ENCODE peak calls at places on chromosomes 2 and 18, in four cellular contexts. L, I, A and X are unnamed samples.

GRCh38 chr2:224520064-224520463 is 65.1 kb downstream of the CUL3 start:
- DNase-seq in L (peak), I (no peak), A (peak), X (no peak)

GRCh38 chr2:240637901-240638175 is 12.6 kb downstream of the GPR35 start:
- DNase-seq in L (no peak), I (no peak), A (peak), X (no peak)

GRCh38 chr18:3595282-3596273 is 145.6 kb downstream of the TGIF1 start:
- DNase-seq in L (no peak), I (no peak), A (peak), X (peak)

GRCh38 chr2:11012131-11012693 is 100.5 kb downstream of the KCNF1 start:
- DNase-seq in L (no peak), I (peak), A (no peak), X (no peak)

GRCh38 chr2:30257266-30258214 is 26.2 kb downstream of the LBH start:
- DNase-seq in L (no peak), I (no peak), A (no peak), X (no peak)

GRCh38 chr2:241274127-241274526 is 41.3 kb downstream of the HDLBP start:
- DNase-seq in L (no peak), I (no peak), A (no peak), X (no peak)

GRCh38 chr2:3091696-3092095 is 285.9 kb downstream of the EIPR1 start:
- DNase-seq in L (no peak), I (no peak), A (no peak), X (no peak)

GRCh38 chr2:42979416-42979869 is 187.1 kb upstream of the HAAO start:
- DNase-seq in L (no peak), I (no peak), A (no peak), X (no peak)

GRCh38 chr2:240348522-240348921 is 86.9 kb upstream of the GPC1 start:
- DNase-seq in L (no peak), I (no peak), A (no peak), X (no peak)

GRCh38 chr2:219561179-219562048 is 9.9 kb downstream of the OBSL1 start:
- DNase-seq in L (no peak), I (peak), A (no peak), X (no peak)

GRCh38 chr2:61157371-61158003 is 4.5 kb upstream of the C2orf74 start:
- DNase-seq in L (no peak), I (no peak), A (no peak), X (no peak)

GRCh38 chr2:101718993-101719571 is 21.6 kb downstream of the MAP4K4 start:
- DNase-seq in L (no peak), I (no peak), A (peak), X (no peak)

GRCh38 chr2:187037310-187037709 is 188.3 kb upstream of the ZSWIM2 start:
- DNase-seq in L (no peak), I (no peak), A (no peak), X (no peak)

GRCh38 chr2:20177556-20178403 is 47.1 kb downstream of the SDC1 start:
- DNase-seq in L (no peak), I (no peak), A (no peak), X (no peak)

GRCh38 chr2:209426432-209426831 is 2.6 kb downstream of the MAP2 start:
- DNase-seq in L (no peak), I (no peak), A (no peak), X (no peak)

GRCh38 chr2:168445960-168446359 is 10.1 kb upstream of the CERS6 start:
- DNase-seq in L (no peak), I (no peak), A (no peak), X (no peak)

GRCh38 chr2:205734436-205734835 is 52.1 kb downstream of the NRP2 start:
- DNase-seq in L (peak), I (no peak), A (no peak), X (no peak)

GRCh38 chr2:121815216-121815615 is 59.8 kb downstream of the TSN start:
- DNase-seq in L (no peak), I (no peak), A (no peak), X (no peak)

GRCh38 chr2:96024336-96025106 is 10.2 kb downstream of the GPAT2 start:
- DNase-seq in L (no peak), I (no peak), A (no peak), X (no peak)

GRCh38 chr2:201909348-201909747 is 103.0 kb downstream of the CDK15 start:
- DNase-seq in L (peak), I (no peak), A (no peak), X (no peak)

GRCh38 chr18:8391068-8391467 is 218.2 kb upstream of the RAB12 start:
- DNase-seq in L (no peak), I (no peak), A (no peak), X (no peak)

GRCh38 chr2:3488768-3489448 is 30.4 kb downstream of the ADI1 start:
- DNase-seq in L (no peak), I (no peak), A (no peak), X (no peak)

GRCh38 chr2:234373791-234374508 is 122.9 kb downstream of the ARL4C start:
- DNase-seq in L (no peak), I (no peak), A (no peak), X (no peak)

GRCh38 chr18:25827961-25828561 is 262.4 kb downstream of the SS18 start:
- DNase-seq in L (no peak), I (no peak), A (no peak), X (no peak)

GRCh38 chr2:146665801-146666200 is 1179.0 kb upstream of the ACVR2A start:
- DNase-seq in L (no peak), I (no peak), A (no peak), X (no peak)

GRCh38 chr2:56985609-56986008 is 801.8 kb downstream of the CCDC85A start:
- DNase-seq in L (no peak), I (no peak), A (no peak), X (no peak)

GRCh38 chr2:83115606-83116005 is 1343.5 kb downstream of the SUCLG1 start:
- DNase-seq in L (no peak), I (no peak), A (no peak), X (no peak)

GRCh38 chr2:231791107-231791506 is 4.9 kb downstream of the COPS7B start:
- DNase-seq in L (no peak), I (no peak), A (no peak), X (no peak)

GRCh38 chr2:217316743-217317142 is 456.9 kb upstream of the TNP1 start:
- DNase-seq in L (no peak), I (no peak), A (no peak), X (peak)

GRCh38 chr18:47758000-47758399 is 172.5 kb downstream of the SMAD2 start:
- DNase-seq in L (no peak), I (no peak), A (no peak), X (peak)

GRCh38 chr2:86225581-86225980 is 26.3 kb downstream of the MRPL35 start:
- DNase-seq in L (peak), I (peak), A (peak), X (no peak)

GRCh38 chr2:238916875-238917590 is 69.1 kb downstream of the TWIST2 start:
- DNase-seq in L (no peak), I (peak), A (no peak), X (no peak)

GRCh38 chr2:239949079-239949478 is 76.1 kb downstream of the NDUFA10 start:
- DNase-seq in L (no peak), I (no peak), A (no peak), X (no peak)

GRCh38 chr2:30437809-30438548 is 9.1 kb upstream of the LCLAT1 start:
- DNase-seq in L (no peak), I (no peak), A (no peak), X (no peak)

GRCh38 chr2:10017313-10017941 is 25.9 kb upstream of the KLF11 start:
- DNase-seq in L (no peak), I (no peak), A (no peak), X (no peak)

GRCh38 chr18:22311301-22311700 is 106.4 kb downstream of the CTAGE1 start:
- DNase-seq in L (no peak), I (no peak), A (no peak), X (no peak)

GRCh38 chr2:20930928-20931327 is 108.0 kb upstream of the LDAH start:
- DNase-seq in L (peak), I (no peak), A (no peak), X (no peak)